ENCODE peak calls at places on chromosomes 16 and 17, in eight cellular contexts. One of them, this sample, is unnamed.

GRCh38 chr17:57259817-57260216 is 3.5 kb downstream of the MSI2 start:
- DNase-seq in neural crest cell: no peak
- DNase-seq in kidney: no peak
- DNase-seq in GM10248: no peak
- DNase-seq in psoas muscle: no peak
- DNase-seq in fibroblast of pulmonary artery: no peak
- DNase-seq in progenitor cell of endocrine pancreas: no peak
- DNase-seq in GM12865: no peak
- DNase-seq in this sample: no peak

GRCh38 chr16:57503366-57503765 is 17.1 kb upstream of the DOK4 start:
- DNase-seq in neural crest cell: no peak
- DNase-seq in kidney: peak
- DNase-seq in GM10248: no peak
- DNase-seq in psoas muscle: peak
- DNase-seq in fibroblast of pulmonary artery: peak
- DNase-seq in progenitor cell of endocrine pancreas: no peak
- DNase-seq in GM12865: no peak
- DNase-seq in this sample: no peak

GRCh38 chr17:14805348-14805747 is 459.8 kb downstream of the PMP22 start:
- DNase-seq in neural crest cell: no peak
- DNase-seq in kidney: no peak
- DNase-seq in GM10248: no peak
- DNase-seq in psoas muscle: no peak
- DNase-seq in fibroblast of pulmonary artery: peak
- DNase-seq in progenitor cell of endocrine pancreas: no peak
- DNase-seq in GM12865: no peak
- DNase-seq in this sample: no peak

GRCh38 chr17:42675984-42676423 is 790 bp downstream of the PLEKHH3 start:
- DNase-seq in neural crest cell: no peak
- DNase-seq in kidney: peak
- DNase-seq in GM10248: no peak
- DNase-seq in psoas muscle: peak
- DNase-seq in fibroblast of pulmonary artery: peak
- DNase-seq in progenitor cell of endocrine pancreas: no peak
- DNase-seq in GM12865: peak
- DNase-seq in this sample: no peak

GRCh38 chr17:77346765-77347164 is 206.0 kb downstream of the SEC14L1 start:
- DNase-seq in neural crest cell: no peak
- DNase-seq in kidney: no peak
- DNase-seq in GM10248: no peak
- DNase-seq in psoas muscle: no peak
- DNase-seq in fibroblast of pulmonary artery: no peak
- DNase-seq in progenitor cell of endocrine pancreas: no peak
- DNase-seq in GM12865: no peak
- DNase-seq in this sample: no peak

GRCh38 chr16:3854740-3855139 is 25.8 kb downstream of the CREBBP start:
- DNase-seq in neural crest cell: no peak
- DNase-seq in kidney: no peak
- DNase-seq in GM10248: no peak
- DNase-seq in psoas muscle: no peak
- DNase-seq in fibroblast of pulmonary artery: peak
- DNase-seq in progenitor cell of endocrine pancreas: no peak
- DNase-seq in GM12865: no peak
- DNase-seq in this sample: no peak

GRCh38 chr16:64397945-64398508 is 723.8 kb downstream of the CDH11 start:
- DNase-seq in neural crest cell: no peak
- DNase-seq in kidney: no peak
- DNase-seq in GM10248: no peak
- DNase-seq in psoas muscle: no peak
- DNase-seq in fibroblast of pulmonary artery: peak
- DNase-seq in progenitor cell of endocrine pancreas: no peak
- DNase-seq in GM12865: no peak
- DNase-seq in this sample: no peak

GRCh38 chr16:10220942-10221341 is 38.7 kb upstream of the GRIN2A start:
- DNase-seq in neural crest cell: no peak
- DNase-seq in kidney: no peak
- DNase-seq in GM10248: no peak
- DNase-seq in psoas muscle: no peak
- DNase-seq in fibroblast of pulmonary artery: no peak
- DNase-seq in progenitor cell of endocrine pancreas: no peak
- DNase-seq in GM12865: no peak
- DNase-seq in this sample: no peak

GRCh38 chr16:65002265-65002664 is 119.6 kb downstream of the CDH11 start:
- DNase-seq in neural crest cell: no peak
- DNase-seq in kidney: no peak
- DNase-seq in GM10248: no peak
- DNase-seq in psoas muscle: no peak
- DNase-seq in fibroblast of pulmonary artery: peak
- DNase-seq in progenitor cell of endocrine pancreas: no peak
- DNase-seq in GM12865: no peak
- DNase-seq in this sample: no peak

GRCh38 chr17:20271016-20271610 is 196.2 kb downstream of the LGALS9B start:
- DNase-seq in neural crest cell: no peak
- DNase-seq in kidney: no peak
- DNase-seq in GM10248: no peak
- DNase-seq in psoas muscle: no peak
- DNase-seq in fibroblast of pulmonary artery: no peak
- DNase-seq in progenitor cell of endocrine pancreas: no peak
- DNase-seq in GM12865: no peak
- DNase-seq in this sample: no peak

GRCh38 chr16:86573215-86573614 is 5.1 kb upstream of the FOXL1 start:
- DNase-seq in neural crest cell: no peak
- DNase-seq in kidney: no peak
- DNase-seq in GM10248: no peak
- DNase-seq in psoas muscle: no peak
- DNase-seq in fibroblast of pulmonary artery: no peak
- DNase-seq in progenitor cell of endocrine pancreas: no peak
- DNase-seq in GM12865: no peak
- DNase-seq in this sample: no peak

GRCh38 chr16:21708533-21709115 is 44.9 kb downstream of the OTOA start:
- DNase-seq in neural crest cell: peak
- DNase-seq in kidney: no peak
- DNase-seq in GM10248: peak
- DNase-seq in psoas muscle: peak
- DNase-seq in fibroblast of pulmonary artery: peak
- DNase-seq in progenitor cell of endocrine pancreas: peak
- DNase-seq in GM12865: peak
- DNase-seq in this sample: peak

GRCh38 chr16:86858501-86858900 is 280.2 kb downstream of the FOXL1 start:
- DNase-seq in neural crest cell: no peak
- DNase-seq in kidney: no peak
- DNase-seq in GM10248: no peak
- DNase-seq in psoas muscle: no peak
- DNase-seq in fibroblast of pulmonary artery: no peak
- DNase-seq in progenitor cell of endocrine pancreas: no peak
- DNase-seq in GM12865: no peak
- DNase-seq in this sample: no peak

GRCh38 chr17:81438688-81439087 is 43.4 kb downstream of the BAHCC1 start:
- DNase-seq in neural crest cell: no peak
- DNase-seq in kidney: no peak
- DNase-seq in GM10248: no peak
- DNase-seq in psoas muscle: no peak
- DNase-seq in fibroblast of pulmonary artery: no peak
- DNase-seq in progenitor cell of endocrine pancreas: no peak
- DNase-seq in GM12865: no peak
- DNase-seq in this sample: no peak

GRCh38 chr17:81442791-81443190 is 47.5 kb downstream of the BAHCC1 start:
- DNase-seq in neural crest cell: no peak
- DNase-seq in kidney: no peak
- DNase-seq in GM10248: no peak
- DNase-seq in psoas muscle: no peak
- DNase-seq in fibroblast of pulmonary artery: no peak
- DNase-seq in progenitor cell of endocrine pancreas: no peak
- DNase-seq in GM12865: no peak
- DNase-seq in this sample: no peak

GRCh38 chr17:81439926-81440450 is 44.7 kb downstream of the BAHCC1 start:
- DNase-seq in neural crest cell: no peak
- DNase-seq in kidney: no peak
- DNase-seq in GM10248: no peak
- DNase-seq in psoas muscle: no peak
- DNase-seq in fibroblast of pulmonary artery: no peak
- DNase-seq in progenitor cell of endocrine pancreas: no peak
- DNase-seq in GM12865: no peak
- DNase-seq in this sample: no peak

GRCh38 chr17:81438024-81438664 is 42.9 kb downstream of the BAHCC1 start:
- DNase-seq in neural crest cell: no peak
- DNase-seq in kidney: no peak
- DNase-seq in GM10248: no peak
- DNase-seq in psoas muscle: no peak
- DNase-seq in fibroblast of pulmonary artery: no peak
- DNase-seq in progenitor cell of endocrine pancreas: no peak
- DNase-seq in GM12865: no peak
- DNase-seq in this sample: no peak

DNA sequence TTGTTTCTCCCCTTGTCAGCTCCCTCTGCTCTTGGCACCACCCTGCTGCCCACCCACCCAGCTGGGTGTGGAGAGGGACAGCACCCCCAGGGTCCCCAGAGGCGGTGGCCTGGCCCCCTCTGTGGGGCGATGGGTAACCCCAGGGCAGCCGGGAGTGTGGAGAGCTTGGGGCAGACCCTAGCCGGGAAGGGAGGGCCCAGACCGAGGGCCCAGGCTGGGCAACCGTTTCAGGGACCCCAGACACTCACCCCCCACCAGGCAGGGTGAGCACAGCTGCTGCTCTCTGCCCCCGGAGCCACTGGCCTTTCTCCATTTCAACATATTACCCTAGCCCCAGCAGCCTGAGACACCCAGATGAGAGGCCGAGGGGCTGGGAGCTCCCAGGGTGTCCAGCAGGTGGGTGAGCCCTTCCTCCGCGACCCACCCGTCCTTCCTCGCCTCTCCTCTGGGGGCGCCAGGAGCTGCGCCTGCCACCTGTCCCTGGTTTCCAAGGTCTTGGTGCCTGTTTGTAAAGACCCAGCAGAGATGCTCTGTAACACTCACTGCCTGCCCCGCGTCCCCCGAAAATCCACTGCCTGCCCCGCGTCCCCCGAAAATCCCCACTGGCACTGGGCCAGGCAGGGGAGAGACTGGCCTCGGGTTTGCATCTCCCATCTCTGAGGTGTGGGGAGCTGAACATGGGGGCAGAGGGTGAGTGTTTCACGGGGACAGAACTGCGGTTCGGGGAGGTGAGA is 45.4 kb downstream of the BAHCC1 start:
- DNase-seq in neural crest cell: peak
- DNase-seq in kidney: no peak
- DNase-seq in GM10248: peak
- DNase-seq in psoas muscle: no peak
- DNase-seq in fibroblast of pulmonary artery: no peak
- DNase-seq in progenitor cell of endocrine pancreas: peak
- DNase-seq in GM12865: peak
- DNase-seq in this sample: no peak
- TF ChIP-seq CTCF in neural crest cell: peak
- TF ChIP-seq CTCF in kidney: no peak
- TF ChIP-seq CTCF in GM10248: peak
- TF ChIP-seq CTCF in psoas muscle: no peak
- TF ChIP-seq CTCF in fibroblast of pulmonary artery: peak
- TF ChIP-seq CTCF in progenitor cell of endocrine pancreas: peak
- TF ChIP-seq CTCF in GM12865: peak
- TF ChIP-seq CTCF in this sample: no peak

GRCh38 chr17:31517524-31517923 is 126.0 kb downstream of the RAB11FIP4 start:
- DNase-seq in neural crest cell: no peak
- DNase-seq in kidney: no peak
- DNase-seq in GM10248: no peak
- DNase-seq in psoas muscle: no peak
- DNase-seq in fibroblast of pulmonary artery: no peak
- DNase-seq in progenitor cell of endocrine pancreas: no peak
- DNase-seq in GM12865: no peak
- DNase-seq in this sample: no peak
- TF ChIP-seq CTCF in neural crest cell: peak
- TF ChIP-seq CTCF in kidney: no peak
- TF ChIP-seq CTCF in GM10248: peak
- TF ChIP-seq CTCF in psoas muscle: peak
- TF ChIP-seq CTCF in fibroblast of pulmonary artery: peak
- TF ChIP-seq CTCF in progenitor cell of endocrine pancreas: peak
- TF ChIP-seq CTCF in GM12865: peak
- TF ChIP-seq CTCF in this sample: no peak

DNA sequence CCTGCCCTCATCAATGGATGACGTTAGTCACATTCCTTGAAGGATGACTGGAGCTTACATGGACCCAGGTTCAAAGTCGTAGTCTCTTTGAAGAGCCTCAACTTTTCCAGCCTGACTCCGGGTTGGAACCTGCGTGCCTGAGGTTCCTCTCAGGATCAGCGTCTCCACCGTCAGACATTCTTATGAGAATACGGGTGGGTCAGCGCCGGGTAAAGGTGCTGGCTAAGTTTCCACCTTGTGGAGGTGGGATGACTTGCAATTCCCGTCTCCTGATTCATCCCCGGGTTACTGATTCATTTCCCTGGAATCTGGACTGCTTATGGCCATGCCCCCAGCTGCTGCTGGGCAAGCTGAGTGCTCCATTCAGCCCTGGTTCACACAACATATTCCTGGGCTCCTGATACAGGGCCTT is 38.9 kb upstream of the CMIP start:
- DNase-seq in neural crest cell: no peak
- DNase-seq in kidney: no peak
- DNase-seq in GM10248: no peak
- DNase-seq in psoas muscle: no peak
- DNase-seq in fibroblast of pulmonary artery: peak
- DNase-seq in progenitor cell of endocrine pancreas: peak
- DNase-seq in GM12865: no peak
- DNase-seq in this sample: no peak
- TF ChIP-seq CTCF in neural crest cell: peak
- TF ChIP-seq CTCF in kidney: no peak
- TF ChIP-seq CTCF in GM10248: no peak
- TF ChIP-seq CTCF in psoas muscle: no peak
- TF ChIP-seq CTCF in fibroblast of pulmonary artery: peak
- TF ChIP-seq CTCF in progenitor cell of endocrine pancreas: peak
- TF ChIP-seq CTCF in GM12865: no peak
- TF ChIP-seq CTCF in this sample: no peak

DNA sequence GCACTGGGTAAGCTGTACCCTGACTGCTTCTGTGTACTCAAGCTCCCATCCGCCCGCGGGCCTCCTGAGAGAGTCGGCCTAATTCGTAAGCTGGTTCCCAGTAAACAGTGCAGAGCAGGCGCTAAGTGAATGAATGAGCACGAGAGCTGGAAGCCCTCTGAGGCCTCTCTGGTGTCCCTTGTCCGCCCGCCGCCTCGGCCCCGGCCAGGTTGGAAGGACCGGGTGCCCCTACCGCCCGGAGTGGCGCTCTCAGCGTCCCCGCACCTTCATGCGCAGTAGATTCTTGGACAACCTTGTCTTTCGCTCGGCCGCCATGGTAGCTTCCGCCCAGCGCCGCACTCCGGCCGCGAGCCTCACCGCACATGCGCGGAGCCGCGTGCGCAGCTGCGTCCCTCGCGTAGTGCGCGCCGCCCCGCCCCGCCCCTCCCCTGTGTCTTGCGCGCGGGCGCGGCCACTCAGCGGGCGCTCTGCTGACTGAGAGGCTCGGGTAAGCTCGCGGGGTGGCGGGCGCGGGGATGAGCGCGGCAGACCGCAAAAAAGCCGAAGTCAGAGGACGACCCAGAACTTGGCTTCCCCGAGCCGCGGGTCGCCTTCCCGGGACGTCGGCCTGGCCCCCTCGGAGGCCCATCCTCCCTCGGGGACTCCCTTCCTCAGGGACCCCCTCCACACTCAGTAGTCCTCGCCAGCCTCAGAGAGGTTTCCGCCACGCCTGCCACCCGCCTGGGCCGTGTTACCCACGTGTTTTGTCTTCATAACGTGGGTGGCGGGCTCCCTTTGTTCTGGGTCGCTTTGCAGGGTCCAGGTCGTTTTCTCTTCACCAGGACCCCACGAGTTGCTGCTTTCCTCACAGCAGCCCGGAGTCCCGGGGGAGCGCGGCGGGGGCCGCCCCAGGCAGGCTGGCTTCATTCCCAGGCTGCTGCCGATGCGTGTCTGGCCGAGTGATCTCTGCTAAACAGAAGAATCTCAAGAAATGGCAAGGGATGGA is at the start of gene MPHOSPH6:
- DNase-seq in neural crest cell: peak
- DNase-seq in kidney: peak
- DNase-seq in GM10248: peak
- DNase-seq in psoas muscle: peak
- DNase-seq in fibroblast of pulmonary artery: peak
- DNase-seq in progenitor cell of endocrine pancreas: peak
- DNase-seq in GM12865: peak
- DNase-seq in this sample: peak
- TF ChIP-seq CTCF in neural crest cell: no peak
- TF ChIP-seq CTCF in kidney: no peak
- TF ChIP-seq CTCF in GM10248: no peak
- TF ChIP-seq CTCF in psoas muscle: peak
- TF ChIP-seq CTCF in fibroblast of pulmonary artery: no peak
- TF ChIP-seq CTCF in progenitor cell of endocrine pancreas: no peak
- TF ChIP-seq CTCF in GM12865: no peak
- TF ChIP-seq CTCF in this sample: no peak

This sample was measured in natural killer cell.